ENCODE peak calls at places on chromosomes 16 and 17, in seven cellular contexts. N is prostate gland; J is vagina; A is Karpas-422; G is CD8-positive, alpha-beta T cell; W is psoas muscle; H is fibroblast of lung. Z is an unnamed sample.

GRCh38 chr16:11094075-11094593 is 149.8 kb downstream of the CLEC16A start:
- DNase-seq in N (no peak), J (no peak), A (peak; percentile 51), G (no peak), W (no peak), H (peak; percentile 79), Z (no peak)

GRCh38 chr16:76277099-76278030 is at the start of gene CNTNAP4:
- DNase-seq in N (no peak), J (no peak), A (no peak), G (no peak), W (peak; percentile 26), H (no peak), Z (peak; percentile 23)

GRCh38 chr17:56897646-56898424 is 16.0 kb downstream of the TRIM25 start:
- DNase-seq in N (no peak), J (no peak), A (peak; percentile 71), G (no peak), W (no peak), H (no peak), Z (no peak)

GRCh38 chr17:39626671-39627169 is at the start of gene PPP1R1B:
- DNase-seq in N (no peak), J (no peak), A (no peak), G (no peak), W (no peak), H (no peak), Z (no peak)

GRCh38 chr16:88317619-88317977 is 65.2 kb upstream of the ZNF469 start:
- DNase-seq in N (no peak), J (no peak), A (no peak), G (no peak), W (no peak), H (peak; percentile 68), Z (peak; percentile 35)

GRCh38 chr17:42675984-42676423 is 790 bp downstream of the PLEKHH3 start:
- DNase-seq in N (peak; percentile 69), J (no peak), A (no peak), G (no peak), W (peak; percentile 68), H (peak; percentile 66), Z (peak; percentile 88)

GRCh38 chr16:29784901-29785500 is 5.5 kb upstream of the KIF22 start:
- DNase-seq in N (peak; percentile 13), J (no peak), A (no peak), G (peak; percentile 61), W (peak; percentile 80), H (peak; percentile 58), Z (peak; percentile 93)

GRCh38 chr17:29778936-29779811 is 150.9 kb downstream of the SSH2 start:
- DNase-seq in N (peak; percentile 72), J (no peak), A (peak; percentile 90), G (peak; percentile 70), W (peak; percentile 72), H (peak; percentile 28), Z (peak; percentile 76)

GRCh38 chr16:22054847-22055590 is 37.3 kb upstream of the VWA3A start:
- DNase-seq in N (no peak), J (no peak), A (no peak), G (no peak), W (no peak), H (no peak), Z (no peak)

GRCh38 chr17:35082073-35082657 is 18.7 kb upstream of the RFFL start:
- DNase-seq in N (no peak), J (no peak), A (no peak), G (no peak), W (no peak), H (peak; percentile 90), Z (no peak)

GRCh38 chr17:45577571-45578279 is 87.2 kb upstream of the PLEKHM1 start:
- DNase-seq in N (no peak), J (no peak), A (no peak), G (no peak), W (no peak), H (no peak), Z (no peak)

GRCh38 chr17:32341857-32342602 is at the start of gene C17orf75:
- DNase-seq in N (peak; percentile 66), J (no peak), A (peak; percentile 90), G (peak; percentile 64), W (peak; percentile 80), H (peak; percentile 71), Z (peak; percentile 90)

GRCh38 chr16:57592591-57593003 is 35.8 kb upstream of the ADGRG1 start:
- DNase-seq in N (no peak), J (no peak), A (no peak), G (peak; percentile 57), W (no peak), H (no peak), Z (peak; percentile 61)

GRCh38 chr16:23807028-23807427 is 28.8 kb upstream of the PRKCB start:
- DNase-seq in N (no peak), J (no peak), A (no peak), G (no peak), W (no peak), H (no peak), Z (no peak)

GRCh38 chr17:63988741-63989621 is 9.2 kb upstream of the PRR29 start:
- DNase-seq in N (no peak), J (no peak), A (no peak), G (no peak), W (peak; percentile 67), H (no peak), Z (peak; percentile 74)

GRCh38 chr17:57636985-57637667 is 108.0 kb downstream of the CCDC182 start:
- DNase-seq in N (no peak), J (no peak), A (peak; percentile 55), G (no peak), W (no peak), H (peak; percentile 43), Z (no peak)

GRCh38 chr16:71610936-71611871 is 14.8 kb upstream of the MARVELD3 start:
- DNase-seq in N (peak; percentile 52), J (no peak), A (peak; percentile 94), G (peak; percentile 56), W (peak; percentile 50), H (peak; percentile 39), Z (peak; percentile 87)

GRCh38 chr16:17131351-17131750 is 339.4 kb downstream of the XYLT1 start:
- DNase-seq in N (no peak), J (no peak), A (no peak), G (no peak), W (no peak), H (no peak), Z (no peak)

GRCh38 chr17:10072556-10072955 is 125.8 kb downstream of the GAS7 start:
- DNase-seq in N (no peak), J (no peak), A (no peak), G (no peak), W (no peak), H (no peak), Z (no peak)

GRCh38 chr17:2892305-2892971 is 96.2 kb downstream of the RAP1GAP2 start:
- DNase-seq in N (no peak), J (no peak), A (no peak), G (no peak), W (no peak), H (peak; percentile 92), Z (no peak)

GRCh38 chr16:11784048-11784780 is 12.8 kb downstream of the ZC3H7A start:
- DNase-seq in N (no peak), J (no peak), A (no peak), G (no peak), W (no peak), H (peak; percentile 20), Z (no peak)

DNA sequence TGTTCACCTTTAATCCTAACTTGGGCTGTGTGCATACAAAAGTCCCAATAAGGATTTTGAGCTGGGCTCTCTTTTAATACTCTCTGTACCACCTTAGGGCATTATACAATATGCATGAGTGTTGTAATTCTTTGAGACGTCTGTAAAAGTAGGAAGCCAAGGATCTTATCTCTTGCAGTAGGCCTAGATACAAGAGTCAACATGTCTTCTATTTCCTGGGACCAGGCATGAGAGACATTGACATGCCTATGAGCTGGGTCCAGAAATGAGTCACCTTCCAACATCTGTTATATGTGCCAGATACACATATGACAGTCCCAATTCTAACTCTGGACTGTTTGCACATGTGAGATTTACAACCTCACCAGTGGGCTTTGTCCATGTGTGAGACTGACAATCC is 1911.2 kb downstream of the TP53TG3F start:
- DNase-seq in N (no peak), J (no peak), A (no peak), G (no peak), W (no peak), H (no peak), Z (no peak)
- H3K9me3 ChIP-seq in N (no peaks in the 10 kb centered on the region), J (no peaks in the 10 kb centered on the region), A (peaks cover 47% of the 10 kb centered on the region), G (peaks cover 12% of the 10 kb centered on the region), W (no peaks in the 10 kb centered on the region), H (no peaks in the 10 kb centered on the region), Z (no peaks in the 10 kb centered on the region)

DNA sequence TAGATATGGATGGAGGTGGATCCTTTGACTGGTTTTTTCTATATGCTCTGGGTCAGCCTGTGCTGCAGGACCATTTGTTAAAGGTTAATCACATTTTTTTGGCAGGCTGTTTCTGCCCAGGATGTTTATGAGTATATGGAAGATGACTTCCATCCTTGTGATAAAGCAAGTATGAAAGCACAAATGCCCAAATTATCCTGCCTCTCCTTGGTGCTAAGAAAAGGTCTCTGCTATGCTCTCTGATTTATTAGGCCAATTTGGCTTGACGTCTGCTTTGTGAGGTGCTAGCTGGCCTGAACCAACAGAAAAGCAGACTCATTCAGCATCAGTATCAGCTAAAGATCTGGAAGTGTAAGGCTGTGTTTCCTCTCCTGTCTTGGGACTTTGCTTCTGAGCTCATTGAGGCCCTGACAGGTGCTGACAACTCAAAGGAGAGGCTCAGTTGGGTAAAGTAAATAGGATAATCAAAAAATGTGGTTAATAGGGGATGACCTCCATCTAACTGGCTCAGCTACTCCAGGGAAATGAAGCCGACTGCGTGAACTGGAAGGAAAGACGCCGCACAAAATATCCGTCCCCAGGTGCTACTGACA is 15.2 kb downstream of the ANKRD40 start:
- DNase-seq in N (no peak), J (no peak), A (no peak), G (no peak), W (no peak), H (no peak), Z (no peak)
- H3K4me1 ChIP-seq in N (peaks cover 24% of the 10 kb centered on the region), J (peaks cover 9% of the 10 kb centered on the region), A (no peaks in the 10 kb centered on the region), G (no peaks in the 10 kb centered on the region), W (peaks cover under 1% of the 10 kb centered on the region), H (peaks cover 39% of the 10 kb centered on the region), Z (no peaks in the 10 kb centered on the region)

GRCh38 chr17:81034779-81035388 is at the start of gene BAIAP2:
- DNase-seq in N (peak; percentile 96), J (peak; percentile 97), A (peak; percentile 96), G (peak; percentile 96), W (peak; percentile 97), H (peak; percentile 89), Z (peak; percentile 97)
- H3K4me3 ChIP-seq in N (peak within 1 kb of the TSS; percentile 65), J (peak within 1 kb of the TSS; percentile 67), A (peak within 1 kb of the TSS; percentile 60), G (peak within 1 kb of the TSS; percentile 53), W (peak within 1 kb of the TSS; percentile 70), H (peak within 1 kb of the TSS; percentile 72), Z (peak within 1 kb of the TSS; percentile 87)

DNA sequence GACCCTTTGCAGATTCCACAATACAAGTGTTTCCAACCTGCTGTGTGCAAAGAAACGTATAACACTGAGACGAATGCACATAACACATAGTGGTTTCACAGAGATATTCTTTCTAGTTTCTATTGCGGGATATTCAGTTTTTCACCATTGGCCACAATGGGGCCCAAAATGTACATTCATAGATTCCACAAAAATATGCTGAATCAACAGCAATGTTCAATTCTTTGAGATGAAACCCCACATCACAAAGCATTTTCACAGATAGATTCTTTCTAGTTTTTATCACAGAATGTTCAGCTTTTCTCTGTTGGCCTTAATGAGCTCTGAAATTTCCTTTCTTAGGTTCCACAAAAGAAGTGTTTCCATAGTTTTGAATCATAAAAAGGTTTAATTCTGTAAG is 2472.3 kb downstream of the TP53TG3F start:
- DNase-seq in N (no peak), J (no peak), A (no peak), G (no peak), W (no peak), H (no peak), Z (no peak)
- H3K9me3 ChIP-seq in N (no peaks in the 10 kb centered on the region), J (peaks cover 3% of the 10 kb centered on the region), A (peaks cover 57% of the 10 kb centered on the region), G (peaks cover 10% of the 10 kb centered on the region), W (peaks cover 14% of the 10 kb centered on the region), H (no peaks in the 10 kb centered on the region), Z (no peaks in the 10 kb centered on the region)

Z was measured in right cardiac atrium.